ENCODE peak calls at places on chromosomes 12 and 14, in seven cellular contexts. I is GM12878, T is HepG2, K is HCT116, M is K562, V is SK-N-SH, F is H1. R is an unnamed sample.
A peak's percentile ranks its signal among the peaks of the same experiment; 100 is the strongest.

GRCh38 chr12:118374126-118374725 is 1.5 kb upstream of the TAOK3 start:
- DNase-seq in I (no peak), T (no peak), K (no peak), M (no peak), V (no peak), F (no peak), R (no peak)

GRCh38 chr14:103427485-103428443 is 42.5 kb downstream of the MARK3 start:
- DNase-seq in I (peak; percentile 36), T (no peak), K (no peak), M (peak; percentile 67), V (no peak), F (peak; percentile 15), R (peak; percentile 21)

GRCh38 chr14:98826618-98827017 is 445.4 kb downstream of the BCL11B start:
- DNase-seq in I (no peak), T (no peak), K (no peak), M (no peak), V (no peak), F (no peak), R (no peak)

GRCh38 chr12:85759217-85759616 is 77.0 kb downstream of the RASSF9 start:
- DNase-seq in I (no peak), T (no peak), K (no peak), M (no peak), V (no peak), F (no peak), R (no peak)

GRCh38 chr12:49293056-49293956 is 1.6 kb upstream of the PRPH start:
- DNase-seq in I (no peak), T (no peak), K (no peak), M (no peak), V (peak; percentile 73), F (no peak), R (no peak)

GRCh38 chr14:88775532-88775931 is 17.2 kb downstream of the EML5 start:
- DNase-seq in I (no peak), T (no peak), K (no peak), M (no peak), V (no peak), F (no peak), R (no peak)

GRCh38 chr14:21476526-21476924 is 234 bp downstream of the RAB2B start:
- DNase-seq in I (no peak), T (peak; percentile 88), K (no peak), M (peak; percentile 75), V (peak; percentile 83), F (no peak), R (peak; percentile 90)

GRCh38 chr14:30118992-30119640 is 191.5 kb upstream of the PRKD1 start:
- DNase-seq in I (no peak), T (no peak), K (no peak), M (no peak), V (no peak), F (no peak), R (no peak)

GRCh38 chr14:102370305-102370809 is 7.6 kb downstream of the TECPR2 start:
- DNase-seq in I (no peak), T (no peak), K (no peak), M (no peak), V (no peak), F (no peak), R (no peak)

GRCh38 chr12:111584959-111585358 is 14.2 kb downstream of the ATXN2 start:
- DNase-seq in I (no peak), T (no peak), K (no peak), M (no peak), V (no peak), F (no peak), R (no peak)

GRCh38 chr12:130656411-130656810 is 59.7 kb downstream of the RIMBP2 start:
- DNase-seq in I (no peak), T (no peak), K (no peak), M (no peak), V (no peak), F (no peak), R (no peak)

GRCh38 chr12:112130461-112130998 is 5.2 kb downstream of the TRAFD1 start:
- DNase-seq in I (peak; percentile 70), T (no peak), K (no peak), M (no peak), V (no peak), F (no peak), R (peak; percentile 16)

GRCh38 chr12:62649412-62650116 is 182.9 kb downstream of the MON2 start:
- DNase-seq in I (no peak), T (no peak), K (no peak), M (no peak), V (no peak), F (no peak), R (no peak)

GRCh38 chr14:54650331-54651017 is 83.5 kb downstream of the SAMD4A start:
- DNase-seq in I (no peak), T (peak; percentile 78), K (no peak), M (no peak), V (no peak), F (no peak), R (peak; percentile 60)

GRCh38 chr12:127830730-127831129 is 436.2 kb upstream of the TMEM132C start:
- DNase-seq in I (no peak), T (no peak), K (no peak), M (no peak), V (no peak), F (no peak), R (no peak)

GRCh38 chr12:75850751-75851462 is 180.7 kb downstream of the PHLDA1 start:
- DNase-seq in I (no peak), T (no peak), K (no peak), M (no peak), V (no peak), F (no peak), R (peak; percentile 20)

GRCh38 chr12:76266797-76267196 is 81.4 kb downstream of the BBS10 start:
- DNase-seq in I (no peak), T (no peak), K (no peak), M (no peak), V (no peak), F (no peak), R (peak; percentile 60)

GRCh38 chr14:90522585-90523191 is 125.9 kb downstream of the CALM1 start:
- DNase-seq in I (no peak), T (no peak), K (no peak), M (no peak), V (peak; percentile 93), F (no peak), R (peak; percentile 50)

GRCh38 chr14:51474854-51475253 is 176.9 kb upstream of the FRMD6 start:
- DNase-seq in I (no peak), T (no peak), K (no peak), M (no peak), V (no peak), F (no peak), R (no peak)

GRCh38 chr12:19485240-19485639 is 45.9 kb downstream of the AEBP2 start:
- DNase-seq in I (no peak), T (no peak), K (no peak), M (no peak), V (no peak), F (no peak), R (no peak)
- TF ChIP-seq JUND in I (no peak), T (no peak), K (no peak), M (no peak), V (no peak), F (no peak), R (no peak)

DNA sequence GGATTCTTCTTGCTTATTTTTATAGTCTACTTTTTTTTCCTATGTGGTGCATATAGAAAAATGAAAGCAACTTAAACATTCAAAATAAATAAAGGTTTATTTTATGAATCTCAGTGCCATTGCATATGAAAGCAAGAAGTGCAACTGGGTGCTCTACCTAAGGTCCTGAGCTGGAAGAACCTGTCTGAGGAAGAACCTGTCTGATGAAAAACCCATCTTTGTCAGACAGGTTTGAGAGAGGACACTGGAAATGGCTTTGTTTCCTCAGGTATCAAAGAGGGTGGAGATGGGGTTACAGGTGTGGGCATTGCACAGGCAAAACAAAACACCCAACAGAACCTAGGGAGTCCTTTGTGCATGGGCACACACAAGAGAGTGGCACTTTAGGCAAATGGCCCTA is 27.5 kb upstream of the SRSF5 start:
- DNase-seq in I (no peak), T (no peak), K (no peak), M (no peak), V (no peak), F (no peak), R (no peak)
- TF ChIP-seq JUND in I (no peak), T (no peak), K (no peak), M (no peak), V (no peak), F (no peak), R (no peak)

GRCh38 chr14:75979071-75979571 is 2.7 kb downstream of the TGFB3 start:
- DNase-seq in I (no peak), T (no peak), K (no peak), M (peak; percentile 17), V (peak; percentile 74), F (no peak), R (peak; percentile 66)

GRCh38 chr14:75979641-75980422 is 2.0 kb downstream of the TGFB3 start:
- DNase-seq in I (no peak), T (no peak), K (no peak), M (no peak), V (peak; percentile 77), F (no peak), R (peak; percentile 49)

GRCh38 chr14:75981426-75981825 is 369 bp downstream of the TGFB3 start:
- DNase-seq in I (peak; percentile 60), T (peak; percentile 18), K (no peak), M (peak; percentile 17), V (no peak), F (no peak), R (peak; percentile 95)

GRCh38 chr14:75981826-75982723 is at the start of gene TGFB3:
- DNase-seq in I (no peak), T (peak; percentile 52), K (peak; percentile 51), M (peak; percentile 73), V (peak; percentile 90), F (no peak), R (peak; percentile 93)

DNA sequence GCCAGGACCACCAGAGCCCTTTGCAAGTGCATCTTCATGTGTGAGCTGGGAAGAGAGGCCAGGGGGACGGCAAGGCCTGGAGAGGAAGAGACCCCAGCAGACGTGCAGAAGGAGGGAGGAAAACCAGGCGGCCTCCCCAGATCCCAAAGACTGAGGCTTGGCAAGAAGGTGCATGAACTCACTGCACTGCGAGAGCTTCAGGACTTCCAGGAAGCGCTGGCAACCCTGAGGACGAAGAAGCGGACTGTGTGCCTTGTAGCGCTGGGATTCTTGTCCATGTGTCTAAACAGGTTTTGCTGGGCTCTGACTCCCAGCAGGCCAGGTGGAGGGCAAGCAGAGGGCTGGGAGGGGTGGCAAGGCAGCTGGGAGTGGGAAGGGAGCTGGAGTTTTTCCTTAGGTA is 939 bp downstream of the TGFB3 start:
- DNase-seq in I (no peak), T (no peak), K (no peak), M (no peak), V (peak; percentile 12), F (no peak), R (peak; percentile 95)
- TF ChIP-seq JUND in I (no peak), T (no peak), K (no peak), M (no peak), V (no peak), F (no peak), R (no peak)

GRCh38 chr12:68402422-68402821 is 70.3 kb upstream of the MDM1 start:
- DNase-seq in I (no peak), T (no peak), K (no peak), M (no peak), V (no peak), F (no peak), R (no peak)

GRCh38 chr12:68406134-68406576 is 74.0 kb upstream of the MDM1 start:
- DNase-seq in I (no peak), T (peak; percentile 10), K (no peak), M (no peak), V (peak; percentile 32), F (no peak), R (peak; percentile 22)

GRCh38 chr12:68403296-68403695 is 71.1 kb upstream of the MDM1 start:
- DNase-seq in I (no peak), T (no peak), K (no peak), M (no peak), V (no peak), F (no peak), R (no peak)

GRCh38 chr12:68403711-68404110 is 71.5 kb upstream of the MDM1 start:
- DNase-seq in I (no peak), T (no peak), K (no peak), M (no peak), V (no peak), F (no peak), R (no peak)

GRCh38 chr12:68405292-68405900 is 73.2 kb upstream of the MDM1 start:
- DNase-seq in I (no peak), T (no peak), K (no peak), M (no peak), V (no peak), F (no peak), R (no peak)
- TF ChIP-seq JUND in I (no peak), T (no peak), K (no peak), M (no peak), V (no peak), F (no peak), R (no peak)

R was measured in T47D.